ENCODE peak calls at places on chromosome 19, in ten cellular contexts. One of them, this sample, is unnamed.

GRCh38 chr19:11673608-11674041 is 65.1 kb downstream of the ZNF823 start:
- DNase-seq in astrocyte: peak; percentile 30
- DNase-seq in neural progenitor cell: peak; percentile 91
- DNase-seq in H1: peak; percentile 80
- DNase-seq in MM.1S: no peak
- DNase-seq in fibroblast of lung: peak; percentile 47
- DNase-seq in mammary epithelial cell: no peak
- DNase-seq in H9: peak; percentile 87
- DNase-seq in colonic mucosa: peak; percentile 72
- DNase-seq in mesendoderm: peak; percentile 86
- DNase-seq in this sample: peak; percentile 73

GRCh38 chr19:45664575-45664974 is 3.4 kb upstream of the GIPR start:
- DNase-seq in colonic mucosa: no peak
- DNase-seq in astrocyte: no peak
- DNase-seq in fibroblast of lung: no peak
- DNase-seq in H9: no peak
- DNase-seq in mesendoderm: no peak
- DNase-seq in MM.1S: no peak
- DNase-seq in mammary epithelial cell: no peak
- DNase-seq in H1: no peak
- DNase-seq in neural progenitor cell: no peak
- DNase-seq in this sample: no peak

GRCh38 chr19:19447536-19448237 is 42.2 kb downstream of the GATAD2A start:
- DNase-seq in colonic mucosa: no peak
- DNase-seq in fibroblast of lung: no peak
- DNase-seq in mammary epithelial cell: no peak
- DNase-seq in H1: no peak
- DNase-seq in astrocyte: no peak
- DNase-seq in MM.1S: no peak
- DNase-seq in mesendoderm: no peak
- DNase-seq in neural progenitor cell: no peak
- DNase-seq in H9: peak; percentile 31
- DNase-seq in this sample: no peak

GRCh38 chr19:34505321-34506025 is 23.9 kb downstream of the WTIP start:
- DNase-seq in fibroblast of lung: no peak
- DNase-seq in H1: peak; percentile 43
- DNase-seq in mesendoderm: no peak
- DNase-seq in MM.1S: no peak
- DNase-seq in mammary epithelial cell: no peak
- DNase-seq in H9: no peak
- DNase-seq in colonic mucosa: no peak
- DNase-seq in neural progenitor cell: no peak
- DNase-seq in astrocyte: no peak
- DNase-seq in this sample: no peak

GRCh38 chr19:6774821-6775707 is 2.6 kb downstream of the VAV1 start:
- DNase-seq in H9: no peak
- DNase-seq in fibroblast of lung: no peak
- DNase-seq in colonic mucosa: peak; percentile 33
- DNase-seq in mesendoderm: no peak
- DNase-seq in mammary epithelial cell: no peak
- DNase-seq in H1: no peak
- DNase-seq in MM.1S: no peak
- DNase-seq in astrocyte: no peak
- DNase-seq in neural progenitor cell: peak; percentile 38
- DNase-seq in this sample: no peak

GRCh38 chr19:5494780-5495179 is 39.6 kb downstream of the ZNRF4 start:
- DNase-seq in colonic mucosa: no peak
- DNase-seq in MM.1S: no peak
- DNase-seq in H1: no peak
- DNase-seq in mammary epithelial cell: no peak
- DNase-seq in H9: no peak
- DNase-seq in fibroblast of lung: no peak
- DNase-seq in mesendoderm: no peak
- DNase-seq in astrocyte: no peak
- DNase-seq in neural progenitor cell: peak; percentile 36
- DNase-seq in this sample: no peak

GRCh38 chr19:51327066-51327985 is 14.6 kb downstream of the VSIG10L start:
- DNase-seq in colonic mucosa: peak; percentile 61
- DNase-seq in neural progenitor cell: peak; percentile 84
- DNase-seq in MM.1S: no peak
- DNase-seq in H1: peak; percentile 80
- DNase-seq in fibroblast of lung: no peak
- DNase-seq in astrocyte: no peak
- DNase-seq in mesendoderm: peak; percentile 82
- DNase-seq in H9: peak; percentile 89
- DNase-seq in mammary epithelial cell: peak; percentile 31
- DNase-seq in this sample: peak; percentile 48

GRCh38 chr19:11168568-11168967 is 13.0 kb upstream of the SPC24 start:
- DNase-seq in colonic mucosa: no peak
- DNase-seq in H1: no peak
- DNase-seq in fibroblast of lung: peak; percentile 95
- DNase-seq in MM.1S: no peak
- DNase-seq in mesendoderm: no peak
- DNase-seq in astrocyte: peak; percentile 92
- DNase-seq in neural progenitor cell: no peak
- DNase-seq in mammary epithelial cell: peak; percentile 97
- DNase-seq in H9: no peak
- DNase-seq in this sample: no peak

GRCh38 chr19:49849433-49850220 is 1.3 kb upstream of the PTOV1 start:
- DNase-seq in mammary epithelial cell: no peak
- DNase-seq in astrocyte: no peak
- DNase-seq in neural progenitor cell: no peak
- DNase-seq in fibroblast of lung: no peak
- DNase-seq in H9: no peak
- DNase-seq in mesendoderm: no peak
- DNase-seq in colonic mucosa: no peak
- DNase-seq in MM.1S: no peak
- DNase-seq in H1: no peak
- DNase-seq in this sample: no peak

GRCh38 chr19:28537079-28537478 is 675.9 kb downstream of the UQCRFS1 start:
- DNase-seq in colonic mucosa: no peak
- DNase-seq in MM.1S: no peak
- DNase-seq in H1: no peak
- DNase-seq in H9: no peak
- DNase-seq in astrocyte: no peak
- DNase-seq in neural progenitor cell: no peak
- DNase-seq in mesendoderm: no peak
- DNase-seq in mammary epithelial cell: no peak
- DNase-seq in fibroblast of lung: no peak
- DNase-seq in this sample: no peak

GRCh38 chr19:19591133-19591825 is 27.2 kb downstream of the PBX4 start:
- DNase-seq in H1: no peak
- DNase-seq in neural progenitor cell: peak; percentile 34
- DNase-seq in astrocyte: peak; percentile 92
- DNase-seq in mesendoderm: peak; percentile 78
- DNase-seq in colonic mucosa: no peak
- DNase-seq in mammary epithelial cell: peak; percentile 98
- DNase-seq in MM.1S: no peak
- DNase-seq in fibroblast of lung: peak; percentile 94
- DNase-seq in H9: peak; percentile 50
- DNase-seq in this sample: peak; percentile 58

GRCh38 chr19:47663435-47663910 is 49.7 kb upstream of the EHD2 start:
- DNase-seq in H9: no peak
- DNase-seq in neural progenitor cell: no peak
- DNase-seq in MM.1S: no peak
- DNase-seq in mammary epithelial cell: peak; percentile 92
- DNase-seq in fibroblast of lung: peak; percentile 98
- DNase-seq in astrocyte: peak; percentile 99
- DNase-seq in mesendoderm: no peak
- DNase-seq in colonic mucosa: no peak
- DNase-seq in H1: no peak
- DNase-seq in this sample: no peak

GRCh38 chr19:47448360-47448727 is 23.3 kb downstream of the SLC8A2 start:
- DNase-seq in colonic mucosa: no peak
- DNase-seq in H9: no peak
- DNase-seq in MM.1S: no peak
- DNase-seq in mesendoderm: no peak
- DNase-seq in fibroblast of lung: no peak
- DNase-seq in H1: no peak
- DNase-seq in astrocyte: no peak
- DNase-seq in neural progenitor cell: no peak
- DNase-seq in mammary epithelial cell: no peak
- DNase-seq in this sample: no peak

GRCh38 chr19:49559928-49560327 is 20.4 kb downstream of the NOSIP start:
- DNase-seq in mammary epithelial cell: no peak
- DNase-seq in neural progenitor cell: no peak
- DNase-seq in H9: peak; percentile 50
- DNase-seq in H1: no peak
- DNase-seq in fibroblast of lung: no peak
- DNase-seq in mesendoderm: no peak
- DNase-seq in MM.1S: no peak
- DNase-seq in astrocyte: no peak
- DNase-seq in colonic mucosa: no peak
- DNase-seq in this sample: no peak

DNA sequence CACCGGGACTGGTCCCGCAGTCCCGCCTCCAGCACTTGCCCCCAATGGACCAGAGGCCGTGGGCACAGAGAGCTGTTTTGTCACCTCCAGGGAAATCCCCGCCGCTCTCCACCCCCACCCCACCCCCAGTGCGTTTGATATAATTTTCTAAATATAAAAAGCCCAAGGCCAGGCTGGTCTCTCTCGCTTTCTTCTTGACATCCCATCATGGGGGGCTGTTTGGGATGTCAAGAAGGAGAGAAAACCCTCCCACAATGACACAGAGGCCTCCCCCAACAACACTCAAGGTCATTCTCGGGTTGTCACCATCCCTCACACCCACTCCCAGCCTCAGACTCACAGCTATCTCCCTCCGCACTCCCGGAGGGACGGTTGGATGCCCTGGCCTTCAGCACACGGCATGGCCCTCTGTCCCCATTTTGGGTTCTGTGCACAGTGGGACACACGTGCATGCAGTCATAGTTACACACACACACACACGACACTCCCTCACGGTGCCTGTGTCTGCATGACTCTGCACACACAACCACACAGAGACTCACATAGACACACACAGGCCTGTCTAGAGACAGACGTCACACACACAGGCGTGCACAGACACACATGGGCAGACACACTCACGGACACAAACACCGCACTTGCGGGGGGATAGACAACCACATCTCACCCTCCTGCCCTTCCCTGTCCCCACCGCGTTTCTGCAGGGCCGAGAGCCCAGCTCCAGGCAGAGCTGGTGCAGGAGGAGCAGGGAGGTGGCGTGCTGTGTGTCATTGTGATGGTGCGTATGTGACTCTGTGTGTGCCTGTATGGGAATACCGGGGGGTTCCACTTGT is 4.8 kb upstream of the NFIC start:
- DNase-seq in H9: no peak
- DNase-seq in neural progenitor cell: no peak
- DNase-seq in mammary epithelial cell: no peak
- DNase-seq in fibroblast of lung: no peak
- DNase-seq in astrocyte: no peak
- DNase-seq in MM.1S: no peak
- DNase-seq in mesendoderm: peak; percentile 31
- DNase-seq in colonic mucosa: no peak
- DNase-seq in H1: no peak
- DNase-seq in this sample: no peak
- H3K9ac ChIP-seq in H9: no peak overlapping the region
- H3K9ac ChIP-seq in neural progenitor cell: no peak overlapping the region
- H3K9ac ChIP-seq in mammary epithelial cell: no peak overlapping the region
- H3K9ac ChIP-seq in fibroblast of lung: no peak overlapping the region
- H3K9ac ChIP-seq in astrocyte: no peak overlapping the region
- H3K9ac ChIP-seq in MM.1S: no peak overlapping the region
- H3K9ac ChIP-seq in mesendoderm: no peak overlapping the region
- H3K9ac ChIP-seq in colonic mucosa: peak overlapping the region; percentile 92
- H3K9ac ChIP-seq in H1: no peak overlapping the region
- H3K9ac ChIP-seq in this sample: peak overlapping the region; percentile 51

DNA sequence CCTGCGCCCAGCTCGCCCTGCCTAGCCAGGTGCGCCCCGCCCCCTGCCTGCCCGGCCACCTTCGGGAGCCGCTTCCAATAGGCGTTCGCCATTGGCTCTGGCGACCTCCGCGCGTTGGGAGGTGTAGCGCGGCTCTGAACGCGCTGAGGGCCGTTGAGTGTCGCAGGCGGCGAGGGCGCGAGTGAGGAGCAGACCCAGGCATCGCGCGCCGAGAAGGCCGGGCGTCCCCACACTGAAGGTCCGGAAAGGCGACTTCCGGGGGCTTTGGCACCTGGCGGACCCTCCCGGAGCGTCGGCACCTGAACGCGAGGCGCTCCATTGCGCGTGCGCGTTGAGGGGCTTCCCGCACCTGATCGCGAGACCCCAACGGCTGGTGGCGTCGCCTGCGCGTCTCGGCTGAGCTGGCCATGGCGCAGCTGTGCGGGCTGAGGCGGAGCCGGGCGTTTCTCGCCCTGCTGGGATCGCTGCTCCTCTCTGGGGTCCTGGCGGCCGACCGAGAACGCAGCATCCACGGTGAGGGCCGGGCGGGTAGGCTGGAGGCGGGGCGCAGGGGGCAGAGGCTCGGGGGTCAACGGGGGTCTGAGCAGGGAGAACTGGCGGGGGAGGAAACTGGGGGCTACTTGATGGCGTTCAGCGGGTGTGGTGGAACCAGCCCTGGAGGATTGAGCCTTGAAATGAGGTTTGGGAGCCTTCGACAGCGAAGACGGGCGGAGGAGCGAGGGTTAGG is at the start of gene SPINT2:
- DNase-seq in mesendoderm: peak; percentile 91
- DNase-seq in mammary epithelial cell: no peak
- DNase-seq in colonic mucosa: no peak
- DNase-seq in astrocyte: no peak
- DNase-seq in neural progenitor cell: peak; percentile 95
- DNase-seq in H9: peak; percentile 93
- DNase-seq in fibroblast of lung: no peak
- DNase-seq in H1: peak; percentile 98
- DNase-seq in MM.1S: peak; percentile 65
- DNase-seq in this sample: no peak
- H3K9ac ChIP-seq in mesendoderm: peak within 1 kb of the TSS; percentile 93
- H3K9ac ChIP-seq in mammary epithelial cell: peak within 1 kb of the TSS; percentile 95
- H3K9ac ChIP-seq in colonic mucosa: peak within 1 kb of the TSS; percentile 98
- H3K9ac ChIP-seq in astrocyte: peak within 1 kb of the TSS; percentile 51
- H3K9ac ChIP-seq in neural progenitor cell: peak within 1 kb of the TSS; percentile 42
- H3K9ac ChIP-seq in H9: peak within 1 kb of the TSS; percentile 91
- H3K9ac ChIP-seq in fibroblast of lung: no peak within 1 kb of the TSS
- H3K9ac ChIP-seq in H1: peak within 1 kb of the TSS; percentile 92
- H3K9ac ChIP-seq in MM.1S: peak within 1 kb of the TSS; percentile 55
- H3K9ac ChIP-seq in this sample: peak within 1 kb of the TSS; percentile 94

GRCh38 chr19:16190736-16191135 is 5.5 kb downstream of the FAM32A start:
- DNase-seq in H9: no peak
- DNase-seq in neural progenitor cell: no peak
- DNase-seq in mesendoderm: no peak
- DNase-seq in astrocyte: no peak
- DNase-seq in fibroblast of lung: no peak
- DNase-seq in H1: no peak
- DNase-seq in colonic mucosa: no peak
- DNase-seq in MM.1S: no peak
- DNase-seq in mammary epithelial cell: no peak
- DNase-seq in this sample: no peak
- H3K9ac ChIP-seq in H9: no peak overlapping the region
- H3K9ac ChIP-seq in neural progenitor cell: no peak overlapping the region
- H3K9ac ChIP-seq in mesendoderm: no peak overlapping the region
- H3K9ac ChIP-seq in astrocyte: no peak overlapping the region
- H3K9ac ChIP-seq in fibroblast of lung: no peak overlapping the region
- H3K9ac ChIP-seq in H1: no peak overlapping the region
- H3K9ac ChIP-seq in colonic mucosa: no peak overlapping the region
- H3K9ac ChIP-seq in MM.1S: no peak overlapping the region
- H3K9ac ChIP-seq in mammary epithelial cell: no peak overlapping the region
- H3K9ac ChIP-seq in this sample: no peak overlapping the region

DNA sequence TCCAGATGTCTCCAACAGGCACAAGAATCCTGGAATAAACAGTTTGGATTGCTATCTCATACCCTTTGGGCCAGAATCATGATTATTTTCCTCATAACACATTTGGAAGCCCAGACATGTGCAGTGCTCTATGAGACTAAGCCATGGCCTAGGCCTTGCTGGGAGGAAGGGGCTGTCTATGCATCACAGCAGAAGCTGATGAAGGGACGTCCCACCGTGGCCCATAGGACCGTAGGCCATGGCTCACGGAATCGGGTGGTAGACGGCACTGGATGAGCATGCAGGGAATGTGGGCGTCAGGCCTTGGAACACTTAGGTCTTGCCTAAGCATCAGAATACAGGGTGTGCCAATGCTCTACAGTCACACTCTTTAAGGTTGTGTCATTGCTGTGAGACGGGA is 283.8 kb upstream of the TSHZ3 start:
- DNase-seq in astrocyte: no peak
- DNase-seq in mammary epithelial cell: no peak
- DNase-seq in fibroblast of lung: no peak
- DNase-seq in MM.1S: no peak
- DNase-seq in colonic mucosa: no peak
- DNase-seq in neural progenitor cell: no peak
- DNase-seq in H9: no peak
- DNase-seq in H1: no peak
- DNase-seq in mesendoderm: no peak
- DNase-seq in this sample: no peak
- H3K9ac ChIP-seq in astrocyte: no peak overlapping the region
- H3K9ac ChIP-seq in mammary epithelial cell: no peak overlapping the region
- H3K9ac ChIP-seq in fibroblast of lung: no peak overlapping the region
- H3K9ac ChIP-seq in MM.1S: no peak overlapping the region
- H3K9ac ChIP-seq in colonic mucosa: no peak overlapping the region
- H3K9ac ChIP-seq in neural progenitor cell: no peak overlapping the region
- H3K9ac ChIP-seq in H9: no peak overlapping the region
- H3K9ac ChIP-seq in H1: no peak overlapping the region
- H3K9ac ChIP-seq in mesendoderm: no peak overlapping the region
- H3K9ac ChIP-seq in this sample: no peak overlapping the region

This sample was measured in NT2/D1.